ENCODE peak calls at places on chromosomes 11 and 22, in six cellular contexts. One of them, this sample, is unnamed.

GRCh38 chr11:69657911-69658605 is 17.1 kb downstream of the LTO1 start:
- DNase-seq in non-pigmented ciliary epithelial cell: no peak
- DNase-seq in activated naive CD4-positive, alpha-beta T cell treated with Interleukin-2 at 50 U/mL for 16 hours: no peak
- DNase-seq in NCI-H146: no peak
- DNase-seq in A673: peak
- DNase-seq in stimulated activated CD4-positive, alpha-beta T cell treated with anti-CD3 and anti-CD28 coated beads, Interleukin-1b, Interleukin-23, amount 100 ng/mL, for 24 hours: no peak
- DNase-seq in this sample: no peak

GRCh38 chr11:63557548-63557947 is 5.6 kb downstream of the PLAAT2 start:
- DNase-seq in non-pigmented ciliary epithelial cell: no peak
- DNase-seq in activated naive CD4-positive, alpha-beta T cell treated with Interleukin-2 at 50 U/mL for 16 hours: no peak
- DNase-seq in NCI-H146: peak
- DNase-seq in A673: no peak
- DNase-seq in stimulated activated CD4-positive, alpha-beta T cell treated with anti-CD3 and anti-CD28 coated beads, Interleukin-1b, Interleukin-23, amount 100 ng/mL, for 24 hours: no peak
- DNase-seq in this sample: no peak

GRCh38 chr11:85318573-85318972 is 308.6 kb downstream of the DLG2 start:
- DNase-seq in non-pigmented ciliary epithelial cell: no peak
- DNase-seq in activated naive CD4-positive, alpha-beta T cell treated with Interleukin-2 at 50 U/mL for 16 hours: no peak
- DNase-seq in NCI-H146: no peak
- DNase-seq in A673: no peak
- DNase-seq in stimulated activated CD4-positive, alpha-beta T cell treated with anti-CD3 and anti-CD28 coated beads, Interleukin-1b, Interleukin-23, amount 100 ng/mL, for 24 hours: no peak
- DNase-seq in this sample: no peak

GRCh38 chr11:44030276-44030932 is 17.4 kb upstream of the ACCSL start:
- DNase-seq in non-pigmented ciliary epithelial cell: peak
- DNase-seq in activated naive CD4-positive, alpha-beta T cell treated with Interleukin-2 at 50 U/mL for 16 hours: no peak
- DNase-seq in NCI-H146: no peak
- DNase-seq in A673: no peak
- DNase-seq in stimulated activated CD4-positive, alpha-beta T cell treated with anti-CD3 and anti-CD28 coated beads, Interleukin-1b, Interleukin-23, amount 100 ng/mL, for 24 hours: no peak
- DNase-seq in this sample: no peak

GRCh38 chr11:57568330-57568766 is 876 bp upstream of the UBE2L6 start:
- DNase-seq in non-pigmented ciliary epithelial cell: peak
- DNase-seq in activated naive CD4-positive, alpha-beta T cell treated with Interleukin-2 at 50 U/mL for 16 hours: no peak
- DNase-seq in NCI-H146: no peak
- DNase-seq in A673: peak
- DNase-seq in stimulated activated CD4-positive, alpha-beta T cell treated with anti-CD3 and anti-CD28 coated beads, Interleukin-1b, Interleukin-23, amount 100 ng/mL, for 24 hours: peak
- DNase-seq in this sample: peak

GRCh38 chr11:71190551-71190950 is 61.8 kb downstream of the SHANK2 start:
- DNase-seq in non-pigmented ciliary epithelial cell: no peak
- DNase-seq in activated naive CD4-positive, alpha-beta T cell treated with Interleukin-2 at 50 U/mL for 16 hours: no peak
- DNase-seq in NCI-H146: no peak
- DNase-seq in A673: no peak
- DNase-seq in stimulated activated CD4-positive, alpha-beta T cell treated with anti-CD3 and anti-CD28 coated beads, Interleukin-1b, Interleukin-23, amount 100 ng/mL, for 24 hours: no peak
- DNase-seq in this sample: no peak

GRCh38 chr11:119093951-119094815 is 7.5 kb downstream of the DPAGT1 start:
- DNase-seq in non-pigmented ciliary epithelial cell: no peak
- DNase-seq in activated naive CD4-positive, alpha-beta T cell treated with Interleukin-2 at 50 U/mL for 16 hours: peak
- DNase-seq in NCI-H146: peak
- DNase-seq in A673: peak
- DNase-seq in stimulated activated CD4-positive, alpha-beta T cell treated with anti-CD3 and anti-CD28 coated beads, Interleukin-1b, Interleukin-23, amount 100 ng/mL, for 24 hours: no peak
- DNase-seq in this sample: no peak

GRCh38 chr11:66979336-66979980 is 4.4 kb downstream of the C11orf86 start:
- DNase-seq in non-pigmented ciliary epithelial cell: no peak
- DNase-seq in activated naive CD4-positive, alpha-beta T cell treated with Interleukin-2 at 50 U/mL for 16 hours: no peak
- DNase-seq in NCI-H146: no peak
- DNase-seq in A673: no peak
- DNase-seq in stimulated activated CD4-positive, alpha-beta T cell treated with anti-CD3 and anti-CD28 coated beads, Interleukin-1b, Interleukin-23, amount 100 ng/mL, for 24 hours: no peak
- DNase-seq in this sample: no peak

GRCh38 chr11:93895106-93895862 is 44.9 kb upstream of the VSTM5 start:
- DNase-seq in non-pigmented ciliary epithelial cell: peak
- DNase-seq in activated naive CD4-positive, alpha-beta T cell treated with Interleukin-2 at 50 U/mL for 16 hours: no peak
- DNase-seq in NCI-H146: peak
- DNase-seq in A673: peak
- DNase-seq in stimulated activated CD4-positive, alpha-beta T cell treated with anti-CD3 and anti-CD28 coated beads, Interleukin-1b, Interleukin-23, amount 100 ng/mL, for 24 hours: no peak
- DNase-seq in this sample: no peak

GRCh38 chr22:47196881-47197701 is 434.6 kb downstream of the TBC1D22A start:
- DNase-seq in non-pigmented ciliary epithelial cell: no peak
- DNase-seq in activated naive CD4-positive, alpha-beta T cell treated with Interleukin-2 at 50 U/mL for 16 hours: no peak
- DNase-seq in NCI-H146: no peak
- DNase-seq in A673: no peak
- DNase-seq in stimulated activated CD4-positive, alpha-beta T cell treated with anti-CD3 and anti-CD28 coated beads, Interleukin-1b, Interleukin-23, amount 100 ng/mL, for 24 hours: no peak
- DNase-seq in this sample: no peak

GRCh38 chr11:35682230-35683195 is 19.9 kb downstream of the TRIM44 start:
- DNase-seq in non-pigmented ciliary epithelial cell: no peak
- DNase-seq in activated naive CD4-positive, alpha-beta T cell treated with Interleukin-2 at 50 U/mL for 16 hours: no peak
- DNase-seq in NCI-H146: peak
- DNase-seq in A673: peak
- DNase-seq in stimulated activated CD4-positive, alpha-beta T cell treated with anti-CD3 and anti-CD28 coated beads, Interleukin-1b, Interleukin-23, amount 100 ng/mL, for 24 hours: no peak
- DNase-seq in this sample: no peak

GRCh38 chr11:37449146-37449545 is 851.1 kb upstream of the RAG2 start:
- DNase-seq in non-pigmented ciliary epithelial cell: peak
- DNase-seq in activated naive CD4-positive, alpha-beta T cell treated with Interleukin-2 at 50 U/mL for 16 hours: no peak
- DNase-seq in NCI-H146: peak
- DNase-seq in A673: peak
- DNase-seq in stimulated activated CD4-positive, alpha-beta T cell treated with anti-CD3 and anti-CD28 coated beads, Interleukin-1b, Interleukin-23, amount 100 ng/mL, for 24 hours: no peak
- DNase-seq in this sample: no peak

GRCh38 chr11:130295657-130296056 is 19.1 kb downstream of the ZBTB44 start:
- DNase-seq in non-pigmented ciliary epithelial cell: no peak
- DNase-seq in activated naive CD4-positive, alpha-beta T cell treated with Interleukin-2 at 50 U/mL for 16 hours: no peak
- DNase-seq in NCI-H146: no peak
- DNase-seq in A673: no peak
- DNase-seq in stimulated activated CD4-positive, alpha-beta T cell treated with anti-CD3 and anti-CD28 coated beads, Interleukin-1b, Interleukin-23, amount 100 ng/mL, for 24 hours: no peak
- DNase-seq in this sample: no peak

GRCh38 chr11:8352090-8352489 is 88.4 kb upstream of the LMO1 start:
- DNase-seq in non-pigmented ciliary epithelial cell: no peak
- DNase-seq in activated naive CD4-positive, alpha-beta T cell treated with Interleukin-2 at 50 U/mL for 16 hours: no peak
- DNase-seq in NCI-H146: no peak
- DNase-seq in A673: no peak
- DNase-seq in stimulated activated CD4-positive, alpha-beta T cell treated with anti-CD3 and anti-CD28 coated beads, Interleukin-1b, Interleukin-23, amount 100 ng/mL, for 24 hours: no peak
- DNase-seq in this sample: no peak

GRCh38 chr11:69350040-69350439 is 56.1 kb downstream of the MYEOV start:
- DNase-seq in non-pigmented ciliary epithelial cell: no peak
- DNase-seq in activated naive CD4-positive, alpha-beta T cell treated with Interleukin-2 at 50 U/mL for 16 hours: no peak
- DNase-seq in NCI-H146: no peak
- DNase-seq in A673: no peak
- DNase-seq in stimulated activated CD4-positive, alpha-beta T cell treated with anti-CD3 and anti-CD28 coated beads, Interleukin-1b, Interleukin-23, amount 100 ng/mL, for 24 hours: no peak
- DNase-seq in this sample: no peak

GRCh38 chr11:14746857-14747256 is 103.3 kb downstream of the PDE3B start:
- DNase-seq in non-pigmented ciliary epithelial cell: no peak
- DNase-seq in activated naive CD4-positive, alpha-beta T cell treated with Interleukin-2 at 50 U/mL for 16 hours: no peak
- DNase-seq in NCI-H146: no peak
- DNase-seq in A673: no peak
- DNase-seq in stimulated activated CD4-positive, alpha-beta T cell treated with anti-CD3 and anti-CD28 coated beads, Interleukin-1b, Interleukin-23, amount 100 ng/mL, for 24 hours: no peak
- DNase-seq in this sample: no peak

GRCh38 chr11:44110231-44110679 is 14.8 kb downstream of the EXT2 start:
- DNase-seq in non-pigmented ciliary epithelial cell: no peak
- DNase-seq in activated naive CD4-positive, alpha-beta T cell treated with Interleukin-2 at 50 U/mL for 16 hours: peak
- DNase-seq in NCI-H146: peak
- DNase-seq in A673: peak
- DNase-seq in stimulated activated CD4-positive, alpha-beta T cell treated with anti-CD3 and anti-CD28 coated beads, Interleukin-1b, Interleukin-23, amount 100 ng/mL, for 24 hours: peak
- DNase-seq in this sample: peak

GRCh38 chr11:31417357-31417756 is 47.7 kb downstream of the DNAJC24 start:
- DNase-seq in non-pigmented ciliary epithelial cell: no peak
- DNase-seq in activated naive CD4-positive, alpha-beta T cell treated with Interleukin-2 at 50 U/mL for 16 hours: no peak
- DNase-seq in NCI-H146: peak
- DNase-seq in A673: no peak
- DNase-seq in stimulated activated CD4-positive, alpha-beta T cell treated with anti-CD3 and anti-CD28 coated beads, Interleukin-1b, Interleukin-23, amount 100 ng/mL, for 24 hours: no peak
- DNase-seq in this sample: no peak

GRCh38 chr11:2775626-2776350 is 76.0 kb upstream of the KCNQ1OT1 start:
- DNase-seq in non-pigmented ciliary epithelial cell: no peak
- DNase-seq in activated naive CD4-positive, alpha-beta T cell treated with Interleukin-2 at 50 U/mL for 16 hours: no peak
- DNase-seq in NCI-H146: no peak
- DNase-seq in A673: no peak
- DNase-seq in stimulated activated CD4-positive, alpha-beta T cell treated with anti-CD3 and anti-CD28 coated beads, Interleukin-1b, Interleukin-23, amount 100 ng/mL, for 24 hours: no peak
- DNase-seq in this sample: no peak

GRCh38 chr22:30236875-30237274 is 9.7 kb downstream of the LIF start:
- DNase-seq in non-pigmented ciliary epithelial cell: no peak
- DNase-seq in activated naive CD4-positive, alpha-beta T cell treated with Interleukin-2 at 50 U/mL for 16 hours: no peak
- DNase-seq in NCI-H146: no peak
- DNase-seq in A673: no peak
- DNase-seq in stimulated activated CD4-positive, alpha-beta T cell treated with anti-CD3 and anti-CD28 coated beads, Interleukin-1b, Interleukin-23, amount 100 ng/mL, for 24 hours: no peak
- DNase-seq in this sample: no peak

GRCh38 chr22:37186997-37187522 is 987 bp downstream of the C1QTNF6 start:
- DNase-seq in non-pigmented ciliary epithelial cell: no peak
- DNase-seq in activated naive CD4-positive, alpha-beta T cell treated with Interleukin-2 at 50 U/mL for 16 hours: no peak
- DNase-seq in NCI-H146: no peak
- DNase-seq in A673: no peak
- DNase-seq in stimulated activated CD4-positive, alpha-beta T cell treated with anti-CD3 and anti-CD28 coated beads, Interleukin-1b, Interleukin-23, amount 100 ng/mL, for 24 hours: no peak
- DNase-seq in this sample: no peak

GRCh38 chr11:128764617-128765095 is 70.8 kb downstream of the FLI1 start:
- DNase-seq in non-pigmented ciliary epithelial cell: no peak
- DNase-seq in activated naive CD4-positive, alpha-beta T cell treated with Interleukin-2 at 50 U/mL for 16 hours: no peak
- DNase-seq in NCI-H146: peak
- DNase-seq in A673: no peak
- DNase-seq in stimulated activated CD4-positive, alpha-beta T cell treated with anti-CD3 and anti-CD28 coated beads, Interleukin-1b, Interleukin-23, amount 100 ng/mL, for 24 hours: no peak
- DNase-seq in this sample: no peak

GRCh38 chr22:48898524-48899377 is 928.9 kb downstream of the BRD1 start:
- DNase-seq in non-pigmented ciliary epithelial cell: no peak
- DNase-seq in activated naive CD4-positive, alpha-beta T cell treated with Interleukin-2 at 50 U/mL for 16 hours: no peak
- DNase-seq in NCI-H146: peak
- DNase-seq in A673: no peak
- DNase-seq in stimulated activated CD4-positive, alpha-beta T cell treated with anti-CD3 and anti-CD28 coated beads, Interleukin-1b, Interleukin-23, amount 100 ng/mL, for 24 hours: no peak
- DNase-seq in this sample: no peak

GRCh38 chr11:122215244-122215992 is 99.4 kb upstream of the BLID start:
- DNase-seq in non-pigmented ciliary epithelial cell: peak
- DNase-seq in activated naive CD4-positive, alpha-beta T cell treated with Interleukin-2 at 50 U/mL for 16 hours: peak
- DNase-seq in NCI-H146: peak
- DNase-seq in A673: peak
- DNase-seq in stimulated activated CD4-positive, alpha-beta T cell treated with anti-CD3 and anti-CD28 coated beads, Interleukin-1b, Interleukin-23, amount 100 ng/mL, for 24 hours: peak
- DNase-seq in this sample: peak

GRCh38 chr22:40960137-40960536 is 9.0 kb downstream of the RBX1 start:
- DNase-seq in non-pigmented ciliary epithelial cell: no peak
- DNase-seq in activated naive CD4-positive, alpha-beta T cell treated with Interleukin-2 at 50 U/mL for 16 hours: no peak
- DNase-seq in NCI-H146: no peak
- DNase-seq in A673: no peak
- DNase-seq in stimulated activated CD4-positive, alpha-beta T cell treated with anti-CD3 and anti-CD28 coated beads, Interleukin-1b, Interleukin-23, amount 100 ng/mL, for 24 hours: no peak
- DNase-seq in this sample: no peak

GRCh38 chr22:40325315-40325714 is 21.0 kb upstream of the ADSL start:
- DNase-seq in non-pigmented ciliary epithelial cell: no peak
- DNase-seq in activated naive CD4-positive, alpha-beta T cell treated with Interleukin-2 at 50 U/mL for 16 hours: peak
- DNase-seq in NCI-H146: no peak
- DNase-seq in A673: no peak
- DNase-seq in stimulated activated CD4-positive, alpha-beta T cell treated with anti-CD3 and anti-CD28 coated beads, Interleukin-1b, Interleukin-23, amount 100 ng/mL, for 24 hours: peak
- DNase-seq in this sample: no peak

GRCh38 chr11:76849376-76849775 is 11.3 kb upstream of the ACER3 start:
- DNase-seq in non-pigmented ciliary epithelial cell: no peak
- DNase-seq in activated naive CD4-positive, alpha-beta T cell treated with Interleukin-2 at 50 U/mL for 16 hours: no peak
- DNase-seq in NCI-H146: no peak
- DNase-seq in A673: no peak
- DNase-seq in stimulated activated CD4-positive, alpha-beta T cell treated with anti-CD3 and anti-CD28 coated beads, Interleukin-1b, Interleukin-23, amount 100 ng/mL, for 24 hours: no peak
- DNase-seq in this sample: no peak

GRCh38 chr22:45673482-45674175 is 2.0 kb downstream of the ATXN10 start:
- DNase-seq in non-pigmented ciliary epithelial cell: no peak
- DNase-seq in activated naive CD4-positive, alpha-beta T cell treated with Interleukin-2 at 50 U/mL for 16 hours: no peak
- DNase-seq in NCI-H146: no peak
- DNase-seq in A673: no peak
- DNase-seq in stimulated activated CD4-positive, alpha-beta T cell treated with anti-CD3 and anti-CD28 coated beads, Interleukin-1b, Interleukin-23, amount 100 ng/mL, for 24 hours: no peak
- DNase-seq in this sample: no peak

GRCh38 chr11:121091492-121092179 is 9.4 kb upstream of the TECTA start:
- DNase-seq in non-pigmented ciliary epithelial cell: no peak
- DNase-seq in activated naive CD4-positive, alpha-beta T cell treated with Interleukin-2 at 50 U/mL for 16 hours: no peak
- DNase-seq in NCI-H146: no peak
- DNase-seq in A673: no peak
- DNase-seq in stimulated activated CD4-positive, alpha-beta T cell treated with anti-CD3 and anti-CD28 coated beads, Interleukin-1b, Interleukin-23, amount 100 ng/mL, for 24 hours: no peak
- DNase-seq in this sample: no peak

GRCh38 chr22:46893281-46894020 is 131.0 kb downstream of the TBC1D22A start:
- DNase-seq in non-pigmented ciliary epithelial cell: no peak
- DNase-seq in activated naive CD4-positive, alpha-beta T cell treated with Interleukin-2 at 50 U/mL for 16 hours: no peak
- DNase-seq in NCI-H146: no peak
- DNase-seq in A673: no peak
- DNase-seq in stimulated activated CD4-positive, alpha-beta T cell treated with anti-CD3 and anti-CD28 coated beads, Interleukin-1b, Interleukin-23, amount 100 ng/mL, for 24 hours: no peak
- DNase-seq in this sample: no peak

This sample was measured in D721Med.